ENCODE peak calls at places on chromosome 4, in seven cellular contexts. One of them, this sample, is unnamed.

GRCh38 chr4:48688953-48689352 is 91.1 kb downstream of the FRYL start:
- DNase-seq in fibroblast of lung: no peak
- DNase-seq in H9: no peak
- DNase-seq in A549: no peak
- DNase-seq in astrocyte: no peak
- DNase-seq in H1: no peak
- DNase-seq in SK-N-SH: no peak
- DNase-seq in this sample: no peak

GRCh38 chr4:11765849-11766453 is 337.3 kb upstream of the HS3ST1 start:
- DNase-seq in H9: peak
- DNase-seq in H1: peak
- DNase-seq in astrocyte: peak
- DNase-seq in fibroblast of lung: peak
- DNase-seq in SK-N-SH: peak
- DNase-seq in A549: peak
- DNase-seq in this sample: peak

GRCh38 chr4:177315767-177316490 is 6.3 kb downstream of the NEIL3 start:
- DNase-seq in astrocyte: no peak
- DNase-seq in H1: no peak
- DNase-seq in A549: no peak
- DNase-seq in SK-N-SH: no peak
- DNase-seq in H9: no peak
- DNase-seq in fibroblast of lung: no peak
- DNase-seq in this sample: no peak

GRCh38 chr4:165537028-165537648 is 158.3 kb downstream of the CPE start:
- DNase-seq in SK-N-SH: peak
- DNase-seq in astrocyte: peak
- DNase-seq in H9: no peak
- DNase-seq in H1: peak
- DNase-seq in A549: peak
- DNase-seq in fibroblast of lung: peak
- DNase-seq in this sample: no peak

GRCh38 chr4:29311231-29311630 is 1408.9 kb upstream of the PCDH7 start:
- DNase-seq in astrocyte: peak
- DNase-seq in H1: no peak
- DNase-seq in H9: no peak
- DNase-seq in fibroblast of lung: peak
- DNase-seq in SK-N-SH: no peak
- DNase-seq in A549: no peak
- DNase-seq in this sample: no peak

GRCh38 chr4:113776016-113776415 is 14.5 kb upstream of the CAMK2D start:
- DNase-seq in H1: no peak
- DNase-seq in SK-N-SH: no peak
- DNase-seq in fibroblast of lung: no peak
- DNase-seq in A549: no peak
- DNase-seq in H9: no peak
- DNase-seq in astrocyte: no peak
- DNase-seq in this sample: no peak

GRCh38 chr4:186829740-186830449 is 106.2 kb upstream of the FAT1 start:
- DNase-seq in H9: no peak
- DNase-seq in fibroblast of lung: peak
- DNase-seq in astrocyte: peak
- DNase-seq in A549: no peak
- DNase-seq in H1: no peak
- DNase-seq in SK-N-SH: no peak
- DNase-seq in this sample: no peak

GRCh38 chr4:143336828-143337599 is at the start of gene GAB1:
- DNase-seq in SK-N-SH: peak
- DNase-seq in A549: peak
- DNase-seq in H9: peak
- DNase-seq in astrocyte: peak
- DNase-seq in H1: no peak
- DNase-seq in fibroblast of lung: peak
- DNase-seq in this sample: peak

GRCh38 chr4:56658410-56659003 is 22.6 kb downstream of the HOPX start:
- DNase-seq in SK-N-SH: no peak
- DNase-seq in H9: no peak
- DNase-seq in H1: no peak
- DNase-seq in astrocyte: peak
- DNase-seq in A549: no peak
- DNase-seq in fibroblast of lung: peak
- DNase-seq in this sample: no peak

GRCh38 chr4:187128226-187128625 is 404.6 kb upstream of the FAT1 start:
- DNase-seq in astrocyte: peak
- DNase-seq in SK-N-SH: no peak
- DNase-seq in fibroblast of lung: peak
- DNase-seq in H1: no peak
- DNase-seq in H9: no peak
- DNase-seq in A549: no peak
- DNase-seq in this sample: no peak

GRCh38 chr4:8781641-8782040 is 90.0 kb downstream of the HMX1 start:
- DNase-seq in H1: no peak
- DNase-seq in H9: no peak
- DNase-seq in astrocyte: no peak
- DNase-seq in A549: no peak
- DNase-seq in SK-N-SH: no peak
- DNase-seq in fibroblast of lung: no peak
- DNase-seq in this sample: no peak

GRCh38 chr4:17490575-17491059 is 21.3 kb downstream of the QDPR start:
- DNase-seq in astrocyte: no peak
- DNase-seq in SK-N-SH: peak
- DNase-seq in A549: no peak
- DNase-seq in fibroblast of lung: no peak
- DNase-seq in H1: no peak
- DNase-seq in H9: no peak
- DNase-seq in this sample: no peak

GRCh38 chr4:146245899-146246298 is 31.6 kb downstream of the REELD1 start:
- DNase-seq in SK-N-SH: no peak
- DNase-seq in fibroblast of lung: peak
- DNase-seq in astrocyte: peak
- DNase-seq in A549: no peak
- DNase-seq in H1: no peak
- DNase-seq in H9: no peak
- DNase-seq in this sample: no peak

GRCh38 chr4:39255916-39256315 is 73.6 kb downstream of the WDR19 start:
- DNase-seq in H9: no peak
- DNase-seq in A549: no peak
- DNase-seq in fibroblast of lung: peak
- DNase-seq in astrocyte: peak
- DNase-seq in H1: no peak
- DNase-seq in SK-N-SH: no peak
- DNase-seq in this sample: no peak

GRCh38 chr4:168656055-168656660 is 159.3 kb downstream of the PALLD start:
- DNase-seq in astrocyte: peak
- DNase-seq in A549: no peak
- DNase-seq in fibroblast of lung: peak
- DNase-seq in H9: no peak
- DNase-seq in H1: no peak
- DNase-seq in SK-N-SH: no peak
- DNase-seq in this sample: no peak

GRCh38 chr4:172982151-172982590 is 186.4 kb upstream of the GALNT7 start:
- DNase-seq in H9: no peak
- DNase-seq in fibroblast of lung: peak
- DNase-seq in SK-N-SH: no peak
- DNase-seq in astrocyte: peak
- DNase-seq in H1: no peak
- DNase-seq in A549: peak
- DNase-seq in this sample: no peak

GRCh38 chr4:15562623-15563022 is 92.5 kb downstream of the FBXL5 start:
- DNase-seq in H9: no peak
- DNase-seq in fibroblast of lung: no peak
- DNase-seq in SK-N-SH: no peak
- DNase-seq in H1: no peak
- DNase-seq in astrocyte: no peak
- DNase-seq in A549: no peak
- DNase-seq in this sample: no peak

GRCh38 chr4:128810331-128810870 is 901 bp downstream of the JADE1 start:
- DNase-seq in astrocyte: peak
- DNase-seq in H1: no peak
- DNase-seq in H9: no peak
- DNase-seq in A549: peak
- DNase-seq in SK-N-SH: peak
- DNase-seq in fibroblast of lung: no peak
- DNase-seq in this sample: peak

DNA sequence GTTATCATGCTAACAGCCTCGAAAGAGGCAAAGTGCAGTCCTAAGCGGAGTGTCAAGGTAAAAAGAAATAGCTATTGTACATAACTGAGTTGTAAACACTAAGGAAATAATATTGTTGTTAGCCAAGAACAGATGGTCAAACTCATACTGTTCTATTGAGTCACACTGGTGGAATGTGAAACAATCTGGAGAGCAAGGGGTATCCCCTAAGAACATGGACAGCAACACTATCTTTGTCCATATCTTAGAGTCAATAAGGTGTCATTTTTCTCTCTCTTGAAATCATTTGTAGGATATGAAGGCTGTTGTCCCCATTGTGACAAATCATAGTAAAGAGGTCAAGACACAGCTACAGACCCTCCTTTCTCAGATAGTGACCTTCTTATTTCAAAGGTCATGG is 4.5 kb upstream of the PDGFC start:
- DNase-seq in fibroblast of lung: peak
- DNase-seq in SK-N-SH: no peak
- DNase-seq in A549: no peak
- DNase-seq in H9: no peak
- DNase-seq in astrocyte: peak
- DNase-seq in H1: no peak
- DNase-seq in this sample: no peak
- H3K4me2 ChIP-seq in fibroblast of lung: peak
- H3K4me2 ChIP-seq in SK-N-SH: peak
- H3K4me2 ChIP-seq in A549: no peak
- H3K4me2 ChIP-seq in H9: no peak
- H3K4me2 ChIP-seq in astrocyte: peak
- H3K4me2 ChIP-seq in H1: no peak
- H3K4me2 ChIP-seq in this sample: no peak

DNA sequence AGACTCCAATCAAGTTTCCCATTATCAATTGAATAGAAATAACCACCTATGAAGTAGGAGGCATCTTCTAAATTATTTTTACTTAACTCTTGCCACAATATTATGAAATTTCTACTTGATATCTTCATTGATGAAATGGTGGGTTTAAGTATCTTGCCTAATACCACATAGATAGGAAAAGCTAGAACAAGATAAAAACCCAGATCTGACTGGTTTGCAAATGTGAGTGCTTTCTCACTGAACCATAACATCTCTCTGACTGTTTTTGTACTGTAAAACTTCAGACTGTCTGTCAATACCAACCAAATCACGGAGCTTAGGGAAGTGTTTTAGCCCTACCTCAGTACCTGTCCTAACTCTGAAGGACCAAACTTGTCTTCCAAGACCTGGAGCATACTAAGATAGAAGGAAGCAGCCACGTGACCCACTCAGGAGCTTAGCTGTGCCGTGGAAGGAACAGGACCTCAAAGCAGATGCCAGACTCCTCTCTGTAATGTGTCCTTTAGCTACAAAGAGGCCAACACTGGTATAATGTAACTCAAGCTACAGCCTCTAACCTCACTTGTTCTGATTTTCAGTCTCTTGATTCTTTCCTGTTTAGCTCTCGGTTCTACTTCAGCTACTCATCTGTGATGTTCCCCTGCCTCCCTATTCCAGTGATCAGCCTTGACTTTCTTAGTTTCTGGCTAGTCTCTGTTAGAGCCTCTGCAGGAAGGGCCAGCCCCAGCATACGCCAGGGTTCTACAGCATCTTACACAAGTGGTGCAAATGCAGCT is 84.4 kb downstream of the LRP2BP start:
- DNase-seq in SK-N-SH: no peak
- DNase-seq in A549: no peak
- DNase-seq in fibroblast of lung: no peak
- DNase-seq in H1: no peak
- DNase-seq in H9: no peak
- DNase-seq in astrocyte: no peak
- DNase-seq in this sample: no peak
- H3K4me2 ChIP-seq in SK-N-SH: no peak
- H3K4me2 ChIP-seq in A549: no peak
- H3K4me2 ChIP-seq in fibroblast of lung: no peak
- H3K4me2 ChIP-seq in H1: no peak
- H3K4me2 ChIP-seq in H9: no peak
- H3K4me2 ChIP-seq in astrocyte: no peak
- H3K4me2 ChIP-seq in this sample: no peak

GRCh38 chr4:87213425-87213824 is 7.0 kb downstream of the KLHL8 start:
- DNase-seq in fibroblast of lung: no peak
- DNase-seq in SK-N-SH: peak
- DNase-seq in astrocyte: no peak
- DNase-seq in H1: no peak
- DNase-seq in H9: no peak
- DNase-seq in A549: no peak
- DNase-seq in this sample: no peak
- H3K4me2 ChIP-seq in fibroblast of lung: no peak
- H3K4me2 ChIP-seq in SK-N-SH: no peak
- H3K4me2 ChIP-seq in astrocyte: no peak
- H3K4me2 ChIP-seq in H1: no peak
- H3K4me2 ChIP-seq in H9: no peak
- H3K4me2 ChIP-seq in A549: no peak
- H3K4me2 ChIP-seq in this sample: no peak

GRCh38 chr4:2934813-2935761 is 28.1 kb downstream of the NOP14 start:
- DNase-seq in H1: peak
- DNase-seq in SK-N-SH: peak
- DNase-seq in H9: peak
- DNase-seq in A549: peak
- DNase-seq in astrocyte: peak
- DNase-seq in fibroblast of lung: peak
- DNase-seq in this sample: peak
- H3K4me2 ChIP-seq in H1: peak
- H3K4me2 ChIP-seq in SK-N-SH: peak
- H3K4me2 ChIP-seq in H9: peak
- H3K4me2 ChIP-seq in A549: peak
- H3K4me2 ChIP-seq in astrocyte: peak
- H3K4me2 ChIP-seq in fibroblast of lung: peak
- H3K4me2 ChIP-seq in this sample: peak

GRCh38 chr4:125582302-125582701 is 267.5 kb downstream of the FAT4 start:
- DNase-seq in H9: no peak
- DNase-seq in H1: no peak
- DNase-seq in astrocyte: no peak
- DNase-seq in SK-N-SH: no peak
- DNase-seq in fibroblast of lung: peak
- DNase-seq in A549: no peak
- DNase-seq in this sample: no peak
- H3K4me2 ChIP-seq in H9: no peak
- H3K4me2 ChIP-seq in H1: no peak
- H3K4me2 ChIP-seq in astrocyte: no peak
- H3K4me2 ChIP-seq in SK-N-SH: peak
- H3K4me2 ChIP-seq in fibroblast of lung: no peak
- H3K4me2 ChIP-seq in A549: no peak
- H3K4me2 ChIP-seq in this sample: no peak

GRCh38 chr4:86960557-86960959 is 25.7 kb downstream of the AFF1 start:
- DNase-seq in A549: no peak
- DNase-seq in fibroblast of lung: peak
- DNase-seq in SK-N-SH: no peak
- DNase-seq in astrocyte: no peak
- DNase-seq in H9: no peak
- DNase-seq in H1: no peak
- DNase-seq in this sample: peak
- H3K4me2 ChIP-seq in A549: peak
- H3K4me2 ChIP-seq in fibroblast of lung: peak
- H3K4me2 ChIP-seq in SK-N-SH: no peak
- H3K4me2 ChIP-seq in astrocyte: no peak
- H3K4me2 ChIP-seq in H9: peak
- H3K4me2 ChIP-seq in H1: peak
- H3K4me2 ChIP-seq in this sample: peak